ENCODE peak calls at places on chromosomes 11 and 22, in four cellular contexts. K is KBM-7, Z is GM12891, I is Caki2. Q is an unnamed sample.

GRCh38 chr11:96412761-96413381 is 23.1 kb downstream of the JRKL start:
- DNase-seq in K (no peak), Z (no peak), I (no peak), Q (no peak)

GRCh38 chr11:1235615-1236315 is 12.9 kb downstream of the MUC5B start:
- DNase-seq in K (no peak), Z (no peak), I (no peak), Q (no peak)

GRCh38 chr11:68928108-68928429 is 24.4 kb downstream of the IGHMBP2 start:
- DNase-seq in K (no peak), Z (no peak), I (no peak), Q (no peak)

GRCh38 chr22:47175151-47175760 is 412.8 kb downstream of the TBC1D22A start:
- DNase-seq in K (no peak), Z (no peak), I (no peak), Q (no peak)

GRCh38 chr11:107496011-107496410 is 38.4 kb upstream of the CWF19L2 start:
- DNase-seq in K (no peak), Z (no peak), I (no peak), Q (peak; percentile 23)

GRCh38 chr11:8732748-8733241 is 50.2 kb downstream of the RPL27A start:
- DNase-seq in K (no peak), Z (no peak), I (no peak), Q (peak; percentile 72)

GRCh38 chr11:131534611-131535010 is 164.2 kb downstream of the NTM start:
- DNase-seq in K (no peak), Z (no peak), I (no peak), Q (no peak)

GRCh38 chr11:63763506-63764200 is 4.9 kb downstream of the ZFTA start:
- DNase-seq in K (no peak), Z (no peak), I (no peak), Q (no peak)

GRCh38 chr11:10379871-10380568 is 75.0 kb upstream of the AMPD3 start:
- DNase-seq in K (no peak), Z (no peak), I (no peak), Q (no peak)

GRCh38 chr11:114291847-114292680 is 4.1 kb upstream of the NNMT start:
- DNase-seq in K (no peak), Z (no peak), I (peak; percentile 35), Q (peak; percentile 60)

GRCh38 chr11:46917109-46918086 is 952 bp downstream of the LRP4 start:
- DNase-seq in K (no peak), Z (no peak), I (no peak), Q (no peak)

GRCh38 chr11:72641900-72642814 is 32.1 kb downstream of the PDE2A start:
- DNase-seq in K (no peak), Z (peak; percentile 49), I (peak; percentile 28), Q (no peak)

GRCh38 chr11:134142536-134142935 is 73.7 kb downstream of the JAM3 start:
- DNase-seq in K (no peak), Z (no peak), I (no peak), Q (no peak)

GRCh38 chr11:6199174-6199810 is at the start of gene OR52W1:
- DNase-seq in K (no peak), Z (no peak), I (no peak), Q (no peak)

GRCh38 chr11:116885951-116886629 is 48.7 kb upstream of the APOA1 start:
- DNase-seq in K (no peak), Z (no peak), I (no peak), Q (no peak)

GRCh38 chr22:45310331-45311032 is 748 bp downstream of the FAM118A start:
- DNase-seq in K (no peak), Z (no peak), I (no peak), Q (no peak)

GRCh38 chr11:14702760-14703159 is 59.2 kb downstream of the PDE3B start:
- DNase-seq in K (no peak), Z (no peak), I (no peak), Q (no peak)

GRCh38 chr22:22682807-22683667 is 38.6 kb downstream of the GGTLC2 start:
- DNase-seq in K (no peak), Z (no peak), I (peak; percentile 73), Q (no peak)

GRCh38 chr11:62539238-62539925 is 7.2 kb downstream of the AHNAK start:
- DNase-seq in K (no peak), Z (no peak), I (peak; percentile 76), Q (peak; percentile 88)

GRCh38 chr22:25751174-25751581 is 9.2 kb downstream of the MYO18B start:
- DNase-seq in K (no peak), Z (no peak), I (no peak), Q (no peak)

GRCh38 chr11:72224587-72225410 is at the start of gene INPPL1:
- DNase-seq in K (peak; percentile 29), Z (no peak), I (no peak), Q (no peak)

GRCh38 chr11:65821107-65821506 is 12.7 kb upstream of the SNX32 start:
- DNase-seq in K (no peak), Z (no peak), I (no peak), Q (no peak)

GRCh38 chr11:37343279-37343678 is 745.2 kb upstream of the RAG2 start:
- DNase-seq in K (no peak), Z (no peak), I (no peak), Q (no peak)

Q was measured in H4.